ENCODE peak calls at places on chromosomes 16 and 17, in seven cellular contexts. D is adrenal gland, V is OCI-LY7, R is fibroblast of lung, L is heart left ventricle, O is cardiac muscle cell, T is lower lobe of right lung. B is an unnamed sample.

GRCh38 chr16:65227041-65227835 is 105.4 kb upstream of the CDH11 start:
- DNase-seq in D (no peak), V (no peak), R (no peak), L (no peak), O (no peak), T (no peak), B (no peak)

GRCh38 chr16:27083861-27084261 is 17.1 kb downstream of the C16orf82 start:
- DNase-seq in D (no peak), V (peak), R (no peak), L (peak), O (no peak), T (no peak), B (no peak)

GRCh38 chr17:78357177-78357586 is 2.7 kb downstream of the SOCS3 start:
- DNase-seq in D (peak), V (no peak), R (peak), L (peak), O (peak), T (peak), B (peak)

GRCh38 chr17:56305017-56305416 is 151.7 kb downstream of the ANKFN1 start:
- DNase-seq in D (no peak), V (no peak), R (no peak), L (no peak), O (no peak), T (no peak), B (peak)

GRCh38 chr17:410674-411401 is 58.2 kb upstream of the RPH3AL start:
- DNase-seq in D (peak), V (no peak), R (no peak), L (no peak), O (peak), T (no peak), B (no peak)

GRCh38 chr16:75527825-75528299 is 8.0 kb downstream of the CHST5 start:
- DNase-seq in D (no peak), V (no peak), R (no peak), L (no peak), O (no peak), T (no peak), B (no peak)

GRCh38 chr17:41800601-41801373 is 11.0 kb downstream of the P3H4 start:
- DNase-seq in D (no peak), V (peak), R (peak), L (peak), O (peak), T (peak), B (peak)

GRCh38 chr17:10699861-10700260 is 2.5 kb downstream of the ADPRM start:
- DNase-seq in D (no peak), V (no peak), R (no peak), L (no peak), O (peak), T (no peak), B (no peak)

GRCh38 chr17:28097254-28097653 is 54.8 kb downstream of the NLK start:
- DNase-seq in D (no peak), V (no peak), R (no peak), L (no peak), O (no peak), T (no peak), B (no peak)

GRCh38 chr17:56733833-56734232 is 99.9 kb downstream of the C17orf67 start:
- DNase-seq in D (no peak), V (no peak), R (no peak), L (no peak), O (no peak), T (no peak), B (no peak)

GRCh38 chr16:10949424-10949970 is 5.1 kb downstream of the CLEC16A start:
- DNase-seq in D (peak), V (peak), R (no peak), L (no peak), O (peak), T (no peak), B (peak)

GRCh38 chr16:62585041-62585545 is 548.9 kb upstream of the CDH8 start:
- DNase-seq in D (no peak), V (no peak), R (no peak), L (no peak), O (no peak), T (no peak), B (no peak)

GRCh38 chr17:47057831-47058230 is 78.8 kb upstream of the RPRML start:
- DNase-seq in D (no peak), V (no peak), R (no peak), L (peak), O (no peak), T (no peak), B (no peak)

GRCh38 chr17:53896047-53896446 is 73.3 kb downstream of the KIF2B start:
- DNase-seq in D (no peak), V (peak), R (peak), L (no peak), O (peak), T (no peak), B (no peak)

GRCh38 chr16:50323335-50324011 is 45.3 kb downstream of the BRD7 start:
- DNase-seq in D (no peak), V (no peak), R (peak), L (no peak), O (peak), T (no peak), B (peak)

GRCh38 chr17:279356-279755 is 73.3 kb downstream of the RPH3AL start:
- DNase-seq in D (peak), V (no peak), R (no peak), L (no peak), O (peak), T (no peak), B (no peak)

GRCh38 chr16:28082624-28083023 is 19.1 kb upstream of the GSG1L start:
- DNase-seq in D (no peak), V (no peak), R (no peak), L (no peak), O (no peak), T (no peak), B (no peak)

GRCh38 chr17:48110722-48111121 is 3.2 kb downstream of the SNX11 start:
- DNase-seq in D (no peak), V (no peak), R (no peak), L (no peak), O (no peak), T (no peak), B (no peak)

GRCh38 chr16:4387769-4388168 is 16.1 kb downstream of the VASN start:
- DNase-seq in D (no peak), V (no peak), R (no peak), L (peak), O (no peak), T (no peak), B (no peak)

GRCh38 chr16:4388275-4389021 is 16.8 kb downstream of the VASN start:
- DNase-seq in D (no peak), V (no peak), R (no peak), L (peak), O (no peak), T (no peak), B (no peak)

GRCh38 chr16:4385789-4386451 is 14.3 kb downstream of the VASN start:
- DNase-seq in D (no peak), V (no peak), R (no peak), L (no peak), O (no peak), T (no peak), B (no peak)

GRCh38 chr16:4386452-4386813 is 14.8 kb downstream of the VASN start:
- DNase-seq in D (no peak), V (no peak), R (no peak), L (no peak), O (peak), T (no peak), B (no peak)

GRCh38 chr16:4386951-4387565 is 15.4 kb downstream of the VASN start:
- DNase-seq in D (no peak), V (no peak), R (no peak), L (no peak), O (peak), T (no peak), B (no peak)
- TF ChIP-seq CTCF in D (no peak), V (no peak), R (no peak), L (no peak), O (peak), T (no peak), B (no peak)

GRCh38 chr17:50265690-50266306 is 8.5 kb upstream of the TMEM92 start:
- DNase-seq in D (peak), V (no peak), R (peak), L (no peak), O (no peak), T (no peak), B (no peak)
- H3K27ac ChIP-seq in D (no peak), V (no peak), R (peak), L (no peak), O (no peak), T (no peak), B (no peak)

GRCh38 chr16:66273036-66273435 is 93.5 kb upstream of the CDH5 start:
- DNase-seq in D (no peak), V (no peak), R (no peak), L (no peak), O (no peak), T (no peak), B (no peak)

GRCh38 chr16:66272461-66272860 is 94.0 kb upstream of the CDH5 start:
- DNase-seq in D (no peak), V (no peak), R (no peak), L (no peak), O (no peak), T (no peak), B (no peak)

GRCh38 chr16:66273644-66274334 is 92.7 kb upstream of the CDH5 start:
- DNase-seq in D (no peak), V (no peak), R (peak), L (no peak), O (peak), T (no peak), B (peak)

GRCh38 chr16:66275795-66276428 is 90.6 kb upstream of the CDH5 start:
- DNase-seq in D (no peak), V (peak), R (peak), L (no peak), O (peak), T (no peak), B (peak)

DNA sequence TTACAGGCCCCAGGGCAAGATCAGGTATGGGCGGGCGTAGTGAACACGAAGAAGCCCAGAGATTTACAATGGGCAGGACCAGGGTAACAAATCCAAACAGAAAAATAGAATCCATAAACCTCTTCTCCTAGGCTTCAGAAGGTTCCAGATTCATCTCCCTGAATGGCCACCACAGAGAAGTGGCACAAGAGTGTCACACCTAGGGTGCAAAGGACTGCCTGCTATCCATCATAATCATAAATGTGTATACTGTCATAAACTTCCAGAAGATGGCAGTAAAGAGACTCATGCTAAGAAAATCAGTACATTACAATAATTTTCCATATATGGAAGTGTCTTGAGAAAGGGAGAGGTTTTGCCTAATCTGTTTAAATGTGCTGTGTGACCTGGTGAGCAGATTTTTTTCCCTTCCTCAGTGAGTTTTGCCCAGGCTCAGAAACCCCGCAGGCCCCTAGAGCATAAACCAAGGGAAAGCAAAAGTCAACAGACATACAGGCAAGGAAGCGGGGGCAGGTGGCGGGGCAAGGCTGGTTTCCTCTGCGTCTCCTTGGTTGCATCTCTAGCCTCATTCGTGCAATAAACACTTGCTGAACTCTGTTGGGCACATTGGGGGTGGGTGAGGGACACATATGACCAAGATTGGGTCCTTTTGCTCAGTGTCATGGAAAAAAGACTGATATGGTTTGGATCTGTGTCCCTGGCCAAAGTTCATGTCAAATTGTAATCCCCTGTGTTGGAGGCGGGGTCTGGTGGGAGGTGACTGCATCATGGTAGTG is 92.0 kb upstream of the CDH5 start:
- DNase-seq in D (no peak), V (peak), R (peak), L (no peak), O (peak), T (no peak), B (peak)
- TF ChIP-seq CTCF in D (peak), V (peak), R (peak), L (peak), O (peak), T (no peak), B (peak)

DNA sequence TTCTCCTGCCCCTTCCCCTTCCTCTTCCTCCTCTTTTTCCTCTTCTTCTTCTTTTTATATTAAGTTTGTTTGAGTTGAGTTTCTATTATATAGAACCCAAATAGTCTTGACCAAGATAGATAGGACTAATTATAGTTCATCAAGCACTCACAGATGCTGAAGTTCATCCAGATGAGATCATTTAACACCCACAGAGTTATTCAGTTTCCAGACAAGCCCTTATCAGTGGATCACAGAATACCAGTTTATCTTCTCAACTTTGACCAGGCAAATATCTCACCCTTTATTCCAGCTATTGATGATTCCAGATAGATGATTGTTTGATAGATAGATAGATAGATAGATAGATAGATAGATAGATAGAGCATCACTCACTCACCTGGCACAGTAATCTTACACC is 87.5 kb downstream of the AXIN2 start:
- DNase-seq in D (no peak), V (no peak), R (no peak), L (no peak), O (no peak), T (no peak), B (no peak)
- H3K27ac ChIP-seq in D (no peak), V (no peak), R (no peak), L (no peak), O (no peak), T (peak), B (no peak)

B was measured in PC-3.